ENCODE peak calls at places on chromosomes 6 and 20, in ten cellular contexts. One of them, this sample, is unnamed.

GRCh38 chr6:21523652-21524051 is 69.9 kb upstream of the SOX4 start:
- DNase-seq in upper lobe of left lung: no peak
- DNase-seq in tibial nerve: no peak
- DNase-seq in uterus: no peak
- DNase-seq in heart left ventricle: no peak
- DNase-seq in right lobe of liver: no peak
- DNase-seq in HepG2: no peak
- DNase-seq in prostate gland: no peak
- DNase-seq in Peyer's patch: no peak
- DNase-seq in sigmoid colon: no peak
- DNase-seq in this sample: peak; percentile 19

GRCh38 chr20:3563548-3564177 is 92.8 kb downstream of the ATRN start:
- DNase-seq in Peyer's patch: no peak
- DNase-seq in heart left ventricle: no peak
- DNase-seq in upper lobe of left lung: no peak
- DNase-seq in prostate gland: no peak
- DNase-seq in sigmoid colon: no peak
- DNase-seq in tibial nerve: peak; percentile 41
- DNase-seq in right lobe of liver: no peak
- DNase-seq in uterus: no peak
- DNase-seq in HepG2: peak; percentile 63
- DNase-seq in this sample: no peak

GRCh38 chr20:37081717-37082289 is 14.0 kb downstream of the RBL1 start:
- DNase-seq in right lobe of liver: no peak
- DNase-seq in sigmoid colon: no peak
- DNase-seq in uterus: no peak
- DNase-seq in tibial nerve: peak; percentile 41
- DNase-seq in HepG2: no peak
- DNase-seq in heart left ventricle: no peak
- DNase-seq in upper lobe of left lung: no peak
- DNase-seq in Peyer's patch: no peak
- DNase-seq in prostate gland: no peak
- DNase-seq in this sample: peak; percentile 23

GRCh38 chr6:43268348-43268685 is 25.0 kb downstream of the TTBK1 start:
- DNase-seq in sigmoid colon: no peak
- DNase-seq in prostate gland: no peak
- DNase-seq in Peyer's patch: no peak
- DNase-seq in uterus: no peak
- DNase-seq in right lobe of liver: no peak
- DNase-seq in upper lobe of left lung: no peak
- DNase-seq in tibial nerve: no peak
- DNase-seq in heart left ventricle: peak; percentile 71
- DNase-seq in HepG2: no peak
- DNase-seq in this sample: peak; percentile 75

GRCh38 chr6:13384506-13384905 is 56.2 kb upstream of the TBC1D7 start:
- DNase-seq in sigmoid colon: no peak
- DNase-seq in tibial nerve: no peak
- DNase-seq in heart left ventricle: no peak
- DNase-seq in prostate gland: no peak
- DNase-seq in uterus: no peak
- DNase-seq in HepG2: no peak
- DNase-seq in Peyer's patch: no peak
- DNase-seq in right lobe of liver: no peak
- DNase-seq in upper lobe of left lung: no peak
- DNase-seq in this sample: no peak

GRCh38 chr20:462199-462991 is at the start of gene TBC1D20:
- DNase-seq in tibial nerve: peak; percentile 64
- DNase-seq in heart left ventricle: peak; percentile 90
- DNase-seq in right lobe of liver: peak; percentile 90
- DNase-seq in sigmoid colon: peak; percentile 92
- DNase-seq in uterus: peak; percentile 80
- DNase-seq in Peyer's patch: peak; percentile 90
- DNase-seq in HepG2: peak; percentile 87
- DNase-seq in upper lobe of left lung: peak; percentile 97
- DNase-seq in prostate gland: peak; percentile 83
- DNase-seq in this sample: peak; percentile 90

GRCh38 chr20:42401598-42401997 is 783.4 kb upstream of the CHD6 start:
- DNase-seq in prostate gland: no peak
- DNase-seq in right lobe of liver: no peak
- DNase-seq in heart left ventricle: no peak
- DNase-seq in sigmoid colon: no peak
- DNase-seq in tibial nerve: no peak
- DNase-seq in upper lobe of left lung: no peak
- DNase-seq in uterus: no peak
- DNase-seq in HepG2: no peak
- DNase-seq in Peyer's patch: no peak
- DNase-seq in this sample: peak; percentile 67

GRCh38 chr6:105317607-105318533 is 85.0 kb downstream of the PREP start:
- DNase-seq in upper lobe of left lung: no peak
- DNase-seq in uterus: no peak
- DNase-seq in heart left ventricle: no peak
- DNase-seq in Peyer's patch: no peak
- DNase-seq in prostate gland: no peak
- DNase-seq in sigmoid colon: no peak
- DNase-seq in right lobe of liver: no peak
- DNase-seq in tibial nerve: no peak
- DNase-seq in HepG2: peak; percentile 8
- DNase-seq in this sample: peak; percentile 28

GRCh38 chr6:42251911-42252637 is 34.4 kb upstream of the MRPS10 start:
- DNase-seq in right lobe of liver: peak; percentile 72
- DNase-seq in upper lobe of left lung: no peak
- DNase-seq in HepG2: peak; percentile 42
- DNase-seq in uterus: peak; percentile 66
- DNase-seq in Peyer's patch: peak; percentile 76
- DNase-seq in heart left ventricle: peak; percentile 85
- DNase-seq in prostate gland: no peak
- DNase-seq in sigmoid colon: peak; percentile 71
- DNase-seq in tibial nerve: peak; percentile 69
- DNase-seq in this sample: peak; percentile 81

GRCh38 chr6:129683606-129684322 is 26.2 kb downstream of the ARHGAP18 start:
- DNase-seq in prostate gland: peak; percentile 49
- DNase-seq in uterus: peak; percentile 71
- DNase-seq in sigmoid colon: peak; percentile 90
- DNase-seq in tibial nerve: peak; percentile 66
- DNase-seq in Peyer's patch: no peak
- DNase-seq in heart left ventricle: peak; percentile 71
- DNase-seq in HepG2: peak; percentile 96
- DNase-seq in right lobe of liver: peak; percentile 71
- DNase-seq in upper lobe of left lung: no peak
- DNase-seq in this sample: peak; percentile 55

GRCh38 chr6:140623498-140623897 is 1249.0 kb upstream of the CITED2 start:
- DNase-seq in sigmoid colon: no peak
- DNase-seq in tibial nerve: no peak
- DNase-seq in uterus: no peak
- DNase-seq in HepG2: no peak
- DNase-seq in upper lobe of left lung: no peak
- DNase-seq in heart left ventricle: no peak
- DNase-seq in Peyer's patch: no peak
- DNase-seq in prostate gland: no peak
- DNase-seq in right lobe of liver: no peak
- DNase-seq in this sample: no peak

GRCh38 chr6:150547511-150548222 is 52.0 kb upstream of the PLEKHG1 start:
- DNase-seq in tibial nerve: peak; percentile 45
- DNase-seq in HepG2: peak; percentile 24
- DNase-seq in Peyer's patch: no peak
- DNase-seq in heart left ventricle: peak; percentile 67
- DNase-seq in prostate gland: no peak
- DNase-seq in uterus: no peak
- DNase-seq in sigmoid colon: no peak
- DNase-seq in upper lobe of left lung: no peak
- DNase-seq in right lobe of liver: peak; percentile 44
- DNase-seq in this sample: peak; percentile 33

GRCh38 chr6:139882234-139882633 is 507.8 kb upstream of the CITED2 start:
- DNase-seq in Peyer's patch: no peak
- DNase-seq in tibial nerve: no peak
- DNase-seq in sigmoid colon: no peak
- DNase-seq in HepG2: no peak
- DNase-seq in prostate gland: no peak
- DNase-seq in uterus: no peak
- DNase-seq in right lobe of liver: no peak
- DNase-seq in heart left ventricle: no peak
- DNase-seq in upper lobe of left lung: no peak
- DNase-seq in this sample: peak; percentile 33

GRCh38 chr6:158793432-158793831 is 25.7 kb downstream of the EZR start:
- DNase-seq in Peyer's patch: no peak
- DNase-seq in heart left ventricle: no peak
- DNase-seq in sigmoid colon: no peak
- DNase-seq in prostate gland: no peak
- DNase-seq in tibial nerve: no peak
- DNase-seq in upper lobe of left lung: no peak
- DNase-seq in right lobe of liver: no peak
- DNase-seq in uterus: no peak
- DNase-seq in HepG2: peak; percentile 66
- DNase-seq in this sample: no peak

GRCh38 chr20:31693402-31693801 is 29.3 kb downstream of the BCL2L1 start:
- DNase-seq in tibial nerve: no peak
- DNase-seq in upper lobe of left lung: no peak
- DNase-seq in right lobe of liver: no peak
- DNase-seq in heart left ventricle: no peak
- DNase-seq in prostate gland: no peak
- DNase-seq in sigmoid colon: no peak
- DNase-seq in Peyer's patch: no peak
- DNase-seq in uterus: no peak
- DNase-seq in HepG2: no peak
- DNase-seq in this sample: no peak
- H3K27ac ChIP-seq in tibial nerve: no peak overlapping the region
- H3K27ac ChIP-seq in upper lobe of left lung: no peak overlapping the region
- H3K27ac ChIP-seq in right lobe of liver: no peak overlapping the region
- H3K27ac ChIP-seq in heart left ventricle: no peak overlapping the region
- H3K27ac ChIP-seq in prostate gland: no peak overlapping the region
- H3K27ac ChIP-seq in sigmoid colon: no peak overlapping the region
- H3K27ac ChIP-seq in Peyer's patch: no peak overlapping the region
- H3K27ac ChIP-seq in uterus: no peak overlapping the region
- H3K27ac ChIP-seq in HepG2: peak overlapping the region; percentile 20
- H3K27ac ChIP-seq in this sample: no peak overlapping the region

DNA sequence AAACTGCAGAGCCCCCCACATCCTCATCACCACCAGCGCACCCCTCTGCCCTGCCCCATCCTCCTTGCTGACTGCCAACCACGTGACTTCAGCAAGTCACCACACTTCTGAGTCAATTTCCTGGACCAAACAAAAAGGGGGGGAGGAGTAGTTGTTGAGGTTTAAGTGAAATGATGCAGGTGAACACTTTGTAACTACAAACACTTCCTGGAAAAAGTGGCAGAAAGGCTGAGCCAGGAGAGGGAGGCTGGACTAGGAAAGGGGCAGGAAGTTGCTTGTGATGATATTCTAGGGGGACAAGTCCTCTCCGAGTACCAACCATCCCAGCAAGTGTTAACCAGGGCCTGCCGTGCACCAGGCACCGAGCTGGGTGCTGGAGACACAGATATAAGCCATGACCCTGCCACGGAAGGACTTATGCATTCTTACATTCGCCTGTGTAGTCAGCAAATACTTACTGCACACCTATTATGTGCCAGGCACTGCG is 67.4 kb downstream of the PREX1 start:
- DNase-seq in uterus: no peak
- DNase-seq in HepG2: no peak
- DNase-seq in sigmoid colon: no peak
- DNase-seq in heart left ventricle: peak; percentile 41
- DNase-seq in right lobe of liver: no peak
- DNase-seq in Peyer's patch: no peak
- DNase-seq in upper lobe of left lung: no peak
- DNase-seq in prostate gland: no peak
- DNase-seq in tibial nerve: no peak
- DNase-seq in this sample: no peak
- TF ChIP-seq POLR2A in uterus: no peak
- TF ChIP-seq POLR2A in HepG2: no peak
- TF ChIP-seq POLR2A in sigmoid colon: no peak
- TF ChIP-seq POLR2A in heart left ventricle: no peak
- TF ChIP-seq POLR2A in right lobe of liver: no peak
- TF ChIP-seq POLR2A in Peyer's patch: no peak
- TF ChIP-seq POLR2A in upper lobe of left lung: no peak
- TF ChIP-seq POLR2A in prostate gland: no peak
- TF ChIP-seq POLR2A in tibial nerve: no peak
- TF ChIP-seq POLR2A in this sample: no peak

DNA sequence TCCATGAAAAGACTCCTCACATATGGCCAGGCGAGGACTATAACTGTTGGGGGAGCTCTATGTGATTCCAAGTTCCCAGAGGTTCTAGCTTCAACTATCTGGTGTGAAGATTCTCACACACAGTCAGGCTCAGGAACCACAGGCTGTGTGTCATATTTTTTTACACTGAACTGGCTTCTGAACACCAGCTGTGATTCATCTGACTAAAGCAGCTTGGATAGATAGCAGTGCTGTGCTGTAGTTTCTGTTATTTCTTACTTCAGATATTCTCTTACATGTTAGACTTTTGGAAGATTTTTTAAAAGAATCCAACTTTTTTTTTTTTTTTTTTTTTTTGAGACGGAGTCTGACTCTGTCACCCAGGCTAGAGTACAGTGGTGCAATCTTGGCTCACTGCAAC is 140.7 kb upstream of the MCHR2 start:
- DNase-seq in Peyer's patch: no peak
- DNase-seq in sigmoid colon: no peak
- DNase-seq in uterus: no peak
- DNase-seq in tibial nerve: no peak
- DNase-seq in heart left ventricle: no peak
- DNase-seq in right lobe of liver: no peak
- DNase-seq in prostate gland: no peak
- DNase-seq in HepG2: no peak
- DNase-seq in upper lobe of left lung: no peak
- DNase-seq in this sample: no peak
- H3K27ac ChIP-seq in Peyer's patch: no peak overlapping the region
- H3K27ac ChIP-seq in sigmoid colon: no peak overlapping the region
- H3K27ac ChIP-seq in uterus: no peak overlapping the region
- H3K27ac ChIP-seq in tibial nerve: no peak overlapping the region
- H3K27ac ChIP-seq in heart left ventricle: no peak overlapping the region
- H3K27ac ChIP-seq in right lobe of liver: no peak overlapping the region
- H3K27ac ChIP-seq in prostate gland: no peak overlapping the region
- H3K27ac ChIP-seq in HepG2: no peak overlapping the region
- H3K27ac ChIP-seq in upper lobe of left lung: no peak overlapping the region
- H3K27ac ChIP-seq in this sample: no peak overlapping the region

DNA sequence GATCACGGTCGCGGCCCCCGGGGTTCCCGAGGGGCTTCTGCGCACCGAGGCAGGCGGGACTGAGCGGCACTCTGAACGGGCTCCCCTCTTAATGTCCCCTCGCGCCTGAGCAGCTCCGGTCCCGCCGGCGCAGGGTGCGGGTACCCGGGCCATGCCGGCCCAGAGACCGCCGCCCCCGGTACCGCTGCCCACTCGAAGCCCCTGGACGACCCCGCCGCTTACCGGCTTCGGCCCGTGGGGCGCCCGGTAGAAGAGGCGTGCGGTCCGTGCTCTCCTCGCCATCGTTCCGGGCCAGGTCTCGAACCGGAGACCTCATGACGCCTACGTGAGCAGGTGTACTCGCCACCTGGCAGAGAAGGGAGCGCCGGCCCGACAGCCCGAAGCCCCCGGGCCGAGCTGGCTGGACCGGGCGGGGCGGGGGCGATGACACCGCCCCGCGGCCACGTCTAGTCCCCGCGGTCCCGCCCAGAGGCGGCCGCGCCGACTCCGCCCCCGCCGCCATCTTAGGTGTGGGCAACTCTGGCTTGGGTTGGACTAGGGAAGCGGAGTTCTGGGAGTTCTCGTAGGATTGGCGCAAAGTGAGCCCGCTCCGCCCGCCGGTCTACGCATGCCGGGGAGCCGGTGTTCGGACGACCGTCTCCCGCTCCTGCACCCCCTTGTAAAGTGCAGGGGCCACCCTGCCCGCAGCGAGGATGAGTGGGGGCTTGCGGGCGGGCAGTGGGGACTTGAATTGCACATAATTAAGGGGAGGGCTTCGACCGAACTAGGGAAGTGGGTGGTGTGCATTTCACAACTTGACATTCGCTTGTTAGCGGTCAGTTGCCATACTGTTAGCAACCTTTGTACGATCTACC is at the start of gene SLC17A5:
- DNase-seq in upper lobe of left lung: peak; percentile 99
- DNase-seq in prostate gland: peak; percentile 92
- DNase-seq in HepG2: peak; percentile 91
- DNase-seq in sigmoid colon: peak; percentile 97
- DNase-seq in uterus: peak; percentile 93
- DNase-seq in heart left ventricle: peak; percentile 96
- DNase-seq in Peyer's patch: peak; percentile 97
- DNase-seq in right lobe of liver: peak; percentile 94
- DNase-seq in tibial nerve: peak; percentile 94
- DNase-seq in this sample: peak; percentile 95
- TF ChIP-seq POLR2A in upper lobe of left lung: no peak
- TF ChIP-seq POLR2A in prostate gland: peak; percentile 68
- TF ChIP-seq POLR2A in HepG2: peak; percentile 68
- TF ChIP-seq POLR2A in sigmoid colon: peak; percentile 34
- TF ChIP-seq POLR2A in uterus: peak; percentile 65
- TF ChIP-seq POLR2A in heart left ventricle: no peak
- TF ChIP-seq POLR2A in Peyer's patch: peak; percentile 84
- TF ChIP-seq POLR2A in right lobe of liver: peak; percentile 82
- TF ChIP-seq POLR2A in tibial nerve: peak; percentile 70
- TF ChIP-seq POLR2A in this sample: no peak

This sample was measured in testis.